ENCODE peak calls at places on chromosomes 16 and 17, in six cellular contexts. One of them, this sample, is unnamed.

GRCh38 chr16:50763211-50763610 is 21.3 kb downstream of the CYLD start:
- DNase-seq in AG08395: no peak
- DNase-seq in T-helper 17 cell: no peak
- DNase-seq in kidney: no peak
- DNase-seq in activated T-cell treated with anti-CD3 and anti-CD28 coated beads, Interleukin-2, amount 50 U/mL, for 1 hour: no peak
- DNase-seq in AG04450: no peak
- DNase-seq in this sample: no peak

GRCh38 chr16:76176153-76176552 is 101.0 kb upstream of the CNTNAP4 start:
- DNase-seq in kidney: no peak
- DNase-seq in T-helper 17 cell: no peak
- DNase-seq in AG04450: no peak
- DNase-seq in AG08395: no peak
- DNase-seq in activated T-cell treated with anti-CD3 and anti-CD28 coated beads, Interleukin-2, amount 50 U/mL, for 1 hour: no peak
- DNase-seq in this sample: no peak

GRCh38 chr17:63140255-63140654 is 174.2 kb downstream of the TANC2 start:
- DNase-seq in AG08395: no peak
- DNase-seq in activated T-cell treated with anti-CD3 and anti-CD28 coated beads, Interleukin-2, amount 50 U/mL, for 1 hour: no peak
- DNase-seq in T-helper 17 cell: no peak
- DNase-seq in kidney: no peak
- DNase-seq in AG04450: no peak
- DNase-seq in this sample: no peak

GRCh38 chr17:15293558-15293957 is 28.4 kb upstream of the PMP22 start:
- DNase-seq in kidney: no peak
- DNase-seq in AG08395: no peak
- DNase-seq in activated T-cell treated with anti-CD3 and anti-CD28 coated beads, Interleukin-2, amount 50 U/mL, for 1 hour: no peak
- DNase-seq in T-helper 17 cell: no peak
- DNase-seq in AG04450: no peak
- DNase-seq in this sample: no peak

GRCh38 chr17:62737513-62737912 is 70.6 kb downstream of the MARCHF10 start:
- DNase-seq in activated T-cell treated with anti-CD3 and anti-CD28 coated beads, Interleukin-2, amount 50 U/mL, for 1 hour: no peak
- DNase-seq in AG08395: no peak
- DNase-seq in T-helper 17 cell: no peak
- DNase-seq in kidney: no peak
- DNase-seq in AG04450: no peak
- DNase-seq in this sample: no peak

GRCh38 chr16:69112285-69113129 is 7.1 kb downstream of the HAS3 start:
- DNase-seq in T-helper 17 cell: peak
- DNase-seq in kidney: peak
- DNase-seq in AG08395: peak
- DNase-seq in AG04450: no peak
- DNase-seq in activated T-cell treated with anti-CD3 and anti-CD28 coated beads, Interleukin-2, amount 50 U/mL, for 1 hour: peak
- DNase-seq in this sample: peak

GRCh38 chr17:82217530-82218204 is 5.0 kb upstream of the CCDC57 start:
- DNase-seq in T-helper 17 cell: no peak
- DNase-seq in AG04450: peak
- DNase-seq in AG08395: peak
- DNase-seq in kidney: peak
- DNase-seq in activated T-cell treated with anti-CD3 and anti-CD28 coated beads, Interleukin-2, amount 50 U/mL, for 1 hour: no peak
- DNase-seq in this sample: peak

GRCh38 chr16:75025766-75026165 is 26.9 kb downstream of the ZNRF1 start:
- DNase-seq in T-helper 17 cell: no peak
- DNase-seq in activated T-cell treated with anti-CD3 and anti-CD28 coated beads, Interleukin-2, amount 50 U/mL, for 1 hour: no peak
- DNase-seq in AG04450: no peak
- DNase-seq in AG08395: no peak
- DNase-seq in kidney: no peak
- DNase-seq in this sample: no peak

GRCh38 chr17:8005951-8006730 is 3.7 kb downstream of the GUCY2D start:
- DNase-seq in T-helper 17 cell: no peak
- DNase-seq in kidney: peak
- DNase-seq in activated T-cell treated with anti-CD3 and anti-CD28 coated beads, Interleukin-2, amount 50 U/mL, for 1 hour: no peak
- DNase-seq in AG04450: no peak
- DNase-seq in AG08395: no peak
- DNase-seq in this sample: no peak

GRCh38 chr16:4414187-4414909 is 2.0 kb downstream of the CORO7 start:
- DNase-seq in T-helper 17 cell: peak
- DNase-seq in AG08395: no peak
- DNase-seq in AG04450: no peak
- DNase-seq in kidney: no peak
- DNase-seq in activated T-cell treated with anti-CD3 and anti-CD28 coated beads, Interleukin-2, amount 50 U/mL, for 1 hour: peak
- DNase-seq in this sample: peak

GRCh38 chr16:47110939-47111338 is 32.8 kb downstream of the NETO2 start:
- DNase-seq in activated T-cell treated with anti-CD3 and anti-CD28 coated beads, Interleukin-2, amount 50 U/mL, for 1 hour: no peak
- DNase-seq in kidney: no peak
- DNase-seq in AG08395: no peak
- DNase-seq in AG04450: no peak
- DNase-seq in T-helper 17 cell: no peak
- DNase-seq in this sample: no peak

GRCh38 chr16:77611386-77611785 is 110.9 kb upstream of the NUDT7 start:
- DNase-seq in T-helper 17 cell: no peak
- DNase-seq in AG04450: no peak
- DNase-seq in kidney: no peak
- DNase-seq in activated T-cell treated with anti-CD3 and anti-CD28 coated beads, Interleukin-2, amount 50 U/mL, for 1 hour: no peak
- DNase-seq in AG08395: no peak
- DNase-seq in this sample: no peak

GRCh38 chr16:69611103-69611640 is 45.4 kb downstream of the NFAT5 start:
- DNase-seq in AG08395: no peak
- DNase-seq in kidney: no peak
- DNase-seq in activated T-cell treated with anti-CD3 and anti-CD28 coated beads, Interleukin-2, amount 50 U/mL, for 1 hour: no peak
- DNase-seq in T-helper 17 cell: no peak
- DNase-seq in AG04450: no peak
- DNase-seq in this sample: no peak

GRCh38 chr17:43599835-43600234 is 53.7 kb upstream of the ETV4 start:
- DNase-seq in AG08395: peak
- DNase-seq in AG04450: peak
- DNase-seq in T-helper 17 cell: no peak
- DNase-seq in activated T-cell treated with anti-CD3 and anti-CD28 coated beads, Interleukin-2, amount 50 U/mL, for 1 hour: no peak
- DNase-seq in kidney: no peak
- DNase-seq in this sample: no peak

GRCh38 chr16:10087151-10087550 is 95.1 kb downstream of the GRIN2A start:
- DNase-seq in AG04450: no peak
- DNase-seq in AG08395: no peak
- DNase-seq in kidney: no peak
- DNase-seq in T-helper 17 cell: no peak
- DNase-seq in activated T-cell treated with anti-CD3 and anti-CD28 coated beads, Interleukin-2, amount 50 U/mL, for 1 hour: no peak
- DNase-seq in this sample: no peak

GRCh38 chr17:74454197-74455024 is 12.0 kb upstream of the CD300A start:
- DNase-seq in AG04450: peak
- DNase-seq in activated T-cell treated with anti-CD3 and anti-CD28 coated beads, Interleukin-2, amount 50 U/mL, for 1 hour: no peak
- DNase-seq in T-helper 17 cell: peak
- DNase-seq in AG08395: no peak
- DNase-seq in kidney: peak
- DNase-seq in this sample: no peak

GRCh38 chr17:14303343-14304221 is 2.7 kb downstream of the HS3ST3B1 start:
- DNase-seq in AG04450: no peak
- DNase-seq in AG08395: no peak
- DNase-seq in activated T-cell treated with anti-CD3 and anti-CD28 coated beads, Interleukin-2, amount 50 U/mL, for 1 hour: peak
- DNase-seq in T-helper 17 cell: peak
- DNase-seq in kidney: no peak
- DNase-seq in this sample: peak

GRCh38 chr16:88727871-88728270 is 21.6 kb downstream of the CTU2 start:
- DNase-seq in activated T-cell treated with anti-CD3 and anti-CD28 coated beads, Interleukin-2, amount 50 U/mL, for 1 hour: no peak
- DNase-seq in kidney: no peak
- DNase-seq in T-helper 17 cell: no peak
- DNase-seq in AG04450: no peak
- DNase-seq in AG08395: no peak
- DNase-seq in this sample: no peak

GRCh38 chr17:10105513-10106001 is 92.8 kb downstream of the GAS7 start:
- DNase-seq in AG04450: no peak
- DNase-seq in T-helper 17 cell: no peak
- DNase-seq in activated T-cell treated with anti-CD3 and anti-CD28 coated beads, Interleukin-2, amount 50 U/mL, for 1 hour: no peak
- DNase-seq in AG08395: peak
- DNase-seq in kidney: peak
- DNase-seq in this sample: no peak

GRCh38 chr16:89423709-89424260 is 66.6 kb downstream of the ANKRD11 start:
- DNase-seq in T-helper 17 cell: no peak
- DNase-seq in activated T-cell treated with anti-CD3 and anti-CD28 coated beads, Interleukin-2, amount 50 U/mL, for 1 hour: no peak
- DNase-seq in AG04450: no peak
- DNase-seq in kidney: no peak
- DNase-seq in AG08395: no peak
- DNase-seq in this sample: no peak

GRCh38 chr17:41522301-41523224 is 3.9 kb upstream of the KRT15 start:
- DNase-seq in kidney: no peak
- DNase-seq in AG08395: no peak
- DNase-seq in activated T-cell treated with anti-CD3 and anti-CD28 coated beads, Interleukin-2, amount 50 U/mL, for 1 hour: no peak
- DNase-seq in T-helper 17 cell: no peak
- DNase-seq in AG04450: no peak
- DNase-seq in this sample: no peak

GRCh38 chr17:6061290-6061689 is 8.9 kb upstream of the WSCD1 start:
- DNase-seq in kidney: peak
- DNase-seq in T-helper 17 cell: no peak
- DNase-seq in AG04450: no peak
- DNase-seq in AG08395: peak
- DNase-seq in activated T-cell treated with anti-CD3 and anti-CD28 coated beads, Interleukin-2, amount 50 U/mL, for 1 hour: no peak
- DNase-seq in this sample: no peak